ENCODE peak calls at places on chromosomes 2 and 18, in nine cellular contexts. N, Y, H, T, F, M, G, R and V are unnamed samples.

GRCh38 chr2:47307066-47307465 is 95.9 kb upstream of the MSH2 start:
- DNase-seq in N (no peak), Y (no peak), H (no peak), T (no peak), F (no peak), M (no peak), G (no peak), R (no peak), V (no peak)

GRCh38 chr2:240760576-240761246 is 59.3 kb downstream of the KIF1A start:
- DNase-seq in N (no peak), Y (no peak), H (no peak), T (no peak), F (no peak), M (no peak), G (no peak), R (no peak), V (no peak)

GRCh38 chr18:56315363-56315762 is 323.0 kb downstream of the TXNL1 start:
- DNase-seq in N (no peak), Y (no peak), H (no peak), T (no peak), F (no peak), M (peak; percentile 53), G (no peak), R (no peak), V (no peak)

GRCh38 chr18:78670778-78671405 is 308.7 kb upstream of the SALL3 start:
- DNase-seq in N (no peak), Y (no peak), H (no peak), T (no peak), F (no peak), M (no peak), G (no peak), R (no peak), V (no peak)

GRCh38 chr2:51065276-51065675 is 33.3 kb upstream of the NRXN1 start:
- DNase-seq in N (no peak), Y (no peak), H (no peak), T (no peak), F (no peak), M (peak; percentile 11), G (no peak), R (no peak), V (no peak)

GRCh38 chr18:79523221-79523737 is 127.5 kb downstream of the NFATC1 start:
- DNase-seq in N (no peak), Y (peak; percentile 9), H (no peak), T (no peak), F (peak; percentile 2), M (no peak), G (no peak), R (no peak), V (peak; percentile 42)

GRCh38 chr2:18425186-18425585 is 135.3 kb downstream of the RDH14 start:
- DNase-seq in N (no peak), Y (no peak), H (no peak), T (no peak), F (no peak), M (no peak), G (no peak), R (no peak), V (no peak)

GRCh38 chr18:36101943-36102342 is 27.2 kb downstream of the SLC39A6 start:
- DNase-seq in N (no peak), Y (no peak), H (no peak), T (no peak), F (no peak), M (no peak), G (no peak), R (no peak), V (no peak)

GRCh38 chr2:189210250-189211075 is 30.9 kb upstream of the COL5A2 start:
- DNase-seq in N (peak; percentile 53), Y (peak; percentile 40), H (peak; percentile 21), T (peak; percentile 26), F (peak; percentile 74), M (peak; percentile 85), G (no peak), R (peak; percentile 41), V (no peak)

GRCh38 chr2:95143838-95144237 is 15.8 kb downstream of the ZNF514 start:
- DNase-seq in N (no peak), Y (no peak), H (no peak), T (no peak), F (no peak), M (no peak), G (no peak), R (no peak), V (no peak)
- H3K9me3 ChIP-seq in N (peaks cover 81% of the 10 kb centered on the region), Y (peaks cover 25% of the 10 kb centered on the region), H (peaks cover 42% of the 10 kb centered on the region), T (peaks cover 11% of the 10 kb centered on the region), F (peaks cover 11% of the 10 kb centered on the region), M (peaks cover 31% of the 10 kb centered on the region), G (peaks cover 98% of the 10 kb centered on the region), R (peaks cover 96% of the 10 kb centered on the region), V (peaks cover 71% of the 10 kb centered on the region)

DNA sequence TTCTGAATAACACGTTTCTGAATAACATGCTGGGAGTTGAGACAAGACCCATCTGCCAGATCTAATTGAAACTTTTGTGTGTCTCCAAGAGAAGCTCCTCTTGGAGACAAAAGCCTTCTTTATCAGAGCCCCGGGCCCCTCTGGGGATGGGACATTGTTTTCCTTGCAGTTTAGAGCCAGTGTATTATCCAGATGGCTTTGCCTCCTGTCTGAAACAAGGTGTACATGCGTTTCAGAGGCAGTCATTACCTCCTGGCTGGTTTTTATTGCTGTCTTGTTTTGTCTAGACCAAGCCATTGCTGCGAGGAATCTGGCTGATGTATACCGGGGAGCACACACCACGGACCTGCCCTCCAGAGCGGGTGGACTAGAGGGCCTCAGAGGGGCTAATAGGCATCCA is 7.8 kb downstream of the FOSL2 start:
- DNase-seq in N (peak; percentile 30), Y (no peak), H (no peak), T (no peak), F (peak; percentile 24), M (no peak), G (no peak), R (no peak), V (no peak)
- H3K4me1 ChIP-seq in N (peaks cover 67% of the 10 kb centered on the region), Y (peaks cover 90% of the 10 kb centered on the region), H (peaks cover 68% of the 10 kb centered on the region), T (peaks cover 13% of the 10 kb centered on the region), F (peaks cover 39% of the 10 kb centered on the region), M (peaks cover 24% of the 10 kb centered on the region), G (peaks cover 19% of the 10 kb centered on the region), R (peaks cover 85% of the 10 kb centered on the region), V (no peaks in the 10 kb centered on the region)

DNA sequence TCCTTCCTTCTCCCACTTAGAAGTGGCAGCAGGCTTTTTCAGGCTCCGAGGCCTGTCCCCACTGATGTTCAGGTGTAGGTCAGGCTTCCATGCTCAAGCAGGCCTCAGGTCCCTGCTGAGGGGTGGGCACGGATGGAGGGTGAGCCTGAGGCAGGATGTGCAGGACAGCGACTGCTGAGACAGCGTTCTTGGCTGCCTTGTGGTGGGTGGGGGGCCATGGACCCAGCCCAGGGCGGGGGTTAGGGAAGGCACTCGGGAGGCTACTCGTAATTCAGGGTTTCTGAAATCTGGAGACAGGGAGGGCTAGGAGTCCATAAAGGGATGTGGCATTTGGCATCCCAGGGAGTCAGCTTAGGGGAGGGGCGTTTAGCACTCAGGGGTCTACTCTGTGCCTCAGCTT is 30.3 kb downstream of the COLEC11 start:
- DNase-seq in N (peak; percentile 33), Y (no peak), H (no peak), T (no peak), F (peak; percentile 38), M (no peak), G (no peak), R (no peak), V (no peak)
- H3K9me3 ChIP-seq in N (no peaks in the 10 kb centered on the region), Y (no peaks in the 10 kb centered on the region), H (no peaks in the 10 kb centered on the region), T (no peaks in the 10 kb centered on the region), F (no peaks in the 10 kb centered on the region), M (no peaks in the 10 kb centered on the region), G (no peaks in the 10 kb centered on the region), R (no peaks in the 10 kb centered on the region), V (no peaks in the 10 kb centered on the region)

DNA sequence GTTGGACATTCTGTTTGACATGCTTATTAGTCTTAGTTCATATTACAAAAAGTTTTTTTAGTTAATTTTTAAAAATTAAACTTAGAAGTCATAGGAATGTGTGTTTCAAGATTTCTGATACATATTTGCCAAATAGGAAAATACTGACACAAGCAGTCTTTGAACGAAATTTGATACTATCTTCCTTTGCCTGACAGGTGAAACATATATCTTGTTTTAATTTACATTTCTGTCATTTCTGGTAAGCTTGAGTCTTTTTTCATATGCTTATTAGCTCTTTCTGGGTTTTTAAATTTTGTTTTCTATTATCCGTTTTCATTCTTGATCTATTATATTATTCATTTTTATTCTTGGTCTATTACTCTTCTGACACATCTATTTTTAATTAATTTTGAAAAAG is 24.5 kb downstream of the ITGAV start:
- DNase-seq in N (no peak), Y (no peak), H (no peak), T (no peak), F (no peak), M (no peak), G (no peak), R (no peak), V (no peak)
- H3K4me1 ChIP-seq in N (peaks cover 33% of the 10 kb centered on the region), Y (peaks cover 36% of the 10 kb centered on the region), H (peaks cover 20% of the 10 kb centered on the region), T (no peaks in the 10 kb centered on the region), F (peaks cover 5% of the 10 kb centered on the region), M (no peaks in the 10 kb centered on the region), G (no peaks in the 10 kb centered on the region), R (peaks cover 24% of the 10 kb centered on the region), V (peaks cover 24% of the 10 kb centered on the region)

GRCh38 chr2:33859791-33860461 is 260.8 kb upstream of the FAM98A start:
- DNase-seq in N (no peak), Y (no peak), H (no peak), T (no peak), F (no peak), M (no peak), G (no peak), R (no peak), V (no peak)

GRCh38 chr2:33859191-33859590 is 260.1 kb upstream of the FAM98A start:
- DNase-seq in N (no peak), Y (no peak), H (no peak), T (no peak), F (no peak), M (no peak), G (no peak), R (no peak), V (no peak)
- H3K9me3 ChIP-seq in N (no peaks in the 10 kb centered on the region), Y (no peaks in the 10 kb centered on the region), H (no peaks in the 10 kb centered on the region), T (no peaks in the 10 kb centered on the region), F (no peaks in the 10 kb centered on the region), M (no peaks in the 10 kb centered on the region), G (no peaks in the 10 kb centered on the region), R (peaks cover 9% of the 10 kb centered on the region), V (no peaks in the 10 kb centered on the region)